ENCODE peak calls at places on chromosome 17, in five cellular contexts. X is cardiac fibroblast, W is thoracic aorta, C is heart left ventricle, R is fibroblast of mammary gland. G is an unnamed sample.
A peak's percentile ranks its signal among the peaks of the same experiment; 100 is the strongest.

GRCh38 chr17:36849871-36850348 is 87.4 kb upstream of the LHX1 start:
- DNase-seq in X (peak; percentile 72), W (no peak), C (no peak), R (peak; percentile 62), G (peak; percentile 64)

GRCh38 chr17:17033466-17033865 is 8.8 kb upstream of the MPRIP start:
- DNase-seq in X (no peak), W (no peak), C (no peak), R (no peak), G (no peak)

GRCh38 chr17:47990962-47991731 is 20.2 kb downstream of the CDK5RAP3 start:
- DNase-seq in X (no peak), W (no peak), C (no peak), R (peak; percentile 36), G (no peak)

GRCh38 chr17:64920026-64920418 is 744 bp upstream of the LRRC37A3 start:
- DNase-seq in X (peak; percentile 11), W (no peak), C (peak; percentile 39), R (peak; percentile 11), G (no peak)

GRCh38 chr17:39591958-39592954 is 15.5 kb downstream of the NEUROD2 start:
- DNase-seq in X (peak; percentile 58), W (no peak), C (no peak), R (peak; percentile 43), G (no peak)

GRCh38 chr17:19533718-19534561 is at the start of gene SLC47A1:
- DNase-seq in X (peak; percentile 40), W (no peak), C (peak; percentile 63), R (no peak), G (no peak)

GRCh38 chr17:48051706-48052486 is 3.7 kb downstream of the NFE2L1 start:
- DNase-seq in X (peak; percentile 98), W (peak; percentile 36), C (peak; percentile 85), R (peak; percentile 90), G (peak; percentile 72)

GRCh38 chr17:29982991-29983390 is 41.6 kb downstream of the EFCAB5 start:
- DNase-seq in X (no peak), W (no peak), C (no peak), R (peak; percentile 60), G (no peak)

GRCh38 chr17:740240-741055 is 8.1 kb downstream of the TLCD3A start:
- DNase-seq in X (no peak), W (no peak), C (no peak), R (no peak), G (no peak)

GRCh38 chr17:45953561-45953960 is 45.5 kb upstream of the STH start:
- DNase-seq in X (no peak), W (no peak), C (no peak), R (no peak), G (no peak)

GRCh38 chr17:55668581-55668980 is 54.1 kb downstream of the TMEM100 start:
- DNase-seq in X (no peak), W (no peak), C (no peak), R (no peak), G (no peak)

GRCh38 chr17:9409430-9409829 is 166.2 kb downstream of the STX8 start:
- DNase-seq in X (no peak), W (no peak), C (no peak), R (peak; percentile 54), G (no peak)

GRCh38 chr17:15231851-15232516 is 33.1 kb downstream of the PMP22 start:
- DNase-seq in X (no peak), W (no peak), C (no peak), R (no peak), G (no peak)

GRCh38 chr17:1744551-1745512 is 2.2 kb downstream of the SERPINF2 start:
- DNase-seq in X (no peak), W (no peak), C (no peak), R (no peak), G (no peak)

GRCh38 chr17:47808830-47809480 is 12.6 kb downstream of the OSBPL7 start:
- DNase-seq in X (no peak), W (no peak), C (no peak), R (no peak), G (no peak)

GRCh38 chr17:14813649-14814048 is 451.5 kb downstream of the PMP22 start:
- DNase-seq in X (peak; percentile 22), W (no peak), C (peak; percentile 27), R (peak; percentile 9), G (no peak)

GRCh38 chr17:231966-232807 is 50.7 kb upstream of the DOC2B start:
- DNase-seq in X (no peak), W (no peak), C (peak; percentile 10), R (no peak), G (no peak)

GRCh38 chr17:12667299-12667958 is 1.7 kb downstream of the MYOCD start:
- DNase-seq in X (peak; percentile 56), W (no peak), C (peak; percentile 34), R (peak; percentile 72), G (peak; percentile 71)

GRCh38 chr17:31811021-31811565 is 48.0 kb downstream of the COPRS start:
- DNase-seq in X (peak; percentile 60), W (no peak), C (no peak), R (peak; percentile 17), G (no peak)

GRCh38 chr17:37488009-37488604 is 1.6 kb upstream of the DUSP14 start:
- DNase-seq in X (peak; percentile 96), W (no peak), C (no peak), R (peak; percentile 98), G (peak; percentile 99)

GRCh38 chr17:42424991-42425610 is 2.0 kb upstream of the CAVIN1 start:
- DNase-seq in X (no peak), W (no peak), C (no peak), R (peak; percentile 83), G (no peak)

GRCh38 chr17:50549256-50549941 is 2.4 kb downstream of the SPATA20 start:
- DNase-seq in X (no peak), W (no peak), C (no peak), R (no peak), G (no peak)

GRCh38 chr17:9519873-9520272 is 55.7 kb downstream of the STX8 start:
- DNase-seq in X (no peak), W (no peak), C (no peak), R (no peak), G (no peak)

GRCh38 chr17:46974086-46974485 is 5.0 kb downstream of the RPRML start:
- DNase-seq in X (no peak), W (no peak), C (no peak), R (no peak), G (no peak)

GRCh38 chr17:49882434-49882833 is 34.6 kb upstream of the TAC4 start:
- DNase-seq in X (no peak), W (no peak), C (no peak), R (no peak), G (no peak)

GRCh38 chr17:18004901-18005305 is 32.2 kb downstream of the DRC3 start:
- DNase-seq in X (no peak), W (no peak), C (no peak), R (no peak), G (no peak)

GRCh38 chr17:9056566-9056965 is 35.3 kb downstream of the NTN1 start:
- DNase-seq in X (no peak), W (no peak), C (no peak), R (no peak), G (no peak)

GRCh38 chr17:44137891-44138709 is 3.6 kb upstream of the HROB start:
- DNase-seq in X (peak; percentile 99), W (peak; percentile 90), C (peak; percentile 82), R (peak; percentile 100), G (peak; percentile 99)

GRCh38 chr17:6526362-6527152 is 29.8 kb downstream of the PITPNM3 start:
- DNase-seq in X (peak; percentile 16), W (no peak), C (no peak), R (peak; percentile 24), G (no peak)

GRCh38 chr17:1627219-1627986 is 1.2 kb downstream of the SLC43A2 start:
- DNase-seq in X (no peak), W (no peak), C (peak; percentile 46), R (no peak), G (no peak)

GRCh38 chr17:65515512-65515911 is 45.9 kb downstream of the AXIN2 start:
- DNase-seq in X (no peak), W (no peak), C (no peak), R (no peak), G (no peak)

GRCh38 chr17:80926601-80927250 is 64.9 kb upstream of the CHMP6 start:
- DNase-seq in X (no peak), W (no peak), C (no peak), R (no peak), G (no peak)
- TF ChIP-seq CTCF in X (no peak), W (no peak), C (no peak), R (no peak), G (no peak)

GRCh38 chr17:76747716-76748360 is 9.9 kb downstream of the MFSD11 start:
- DNase-seq in X (no peak), W (no peak), C (no peak), R (no peak), G (no peak)
- TF ChIP-seq CTCF in X (no peak), W (no peak), C (no peak), R (no peak), G (no peak)

GRCh38 chr17:71237903-71238538 is 882.8 kb upstream of the SOX9 start:
- DNase-seq in X (peak; percentile 36), W (no peak), C (no peak), R (peak; percentile 53), G (peak; percentile 57)
- TF ChIP-seq CTCF in X (no peak), W (no peak), C (no peak), R (peak; percentile 34), G (peak; percentile 72)

GRCh38 chr17:74815671-74816370 is 39.7 kb upstream of the NAT9 start:
- DNase-seq in X (no peak), W (no peak), C (no peak), R (no peak), G (no peak)
- TF ChIP-seq CTCF in X (no peak), W (no peak), C (peak; percentile 5), R (peak; percentile 22), G (peak; percentile 58)

DNA sequence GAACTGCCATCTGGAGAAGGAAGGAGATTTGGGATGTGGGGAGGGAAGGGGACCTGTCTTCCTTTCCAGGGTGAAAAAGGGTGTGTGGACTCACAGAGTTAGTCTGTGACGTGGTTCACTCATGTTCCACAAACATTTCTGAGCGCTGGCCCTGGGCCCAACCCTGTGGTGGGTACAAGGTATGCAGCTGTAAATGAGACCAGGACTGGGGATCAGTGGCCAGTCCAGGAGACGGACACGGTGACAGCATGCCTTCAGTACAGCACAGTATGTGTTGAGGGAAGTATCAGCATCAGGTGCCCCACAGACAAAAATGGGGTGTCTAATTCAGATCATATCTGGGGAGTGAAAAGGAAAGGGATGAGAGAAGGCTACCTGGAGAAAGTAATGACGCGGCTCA is 5.5 kb upstream of the EPX start:
- DNase-seq in X (no peak), W (no peak), C (no peak), R (no peak), G (no peak)
- TF ChIP-seq CTCF in X (no peak), W (no peak), C (no peak), R (no peak), G (no peak)

DNA sequence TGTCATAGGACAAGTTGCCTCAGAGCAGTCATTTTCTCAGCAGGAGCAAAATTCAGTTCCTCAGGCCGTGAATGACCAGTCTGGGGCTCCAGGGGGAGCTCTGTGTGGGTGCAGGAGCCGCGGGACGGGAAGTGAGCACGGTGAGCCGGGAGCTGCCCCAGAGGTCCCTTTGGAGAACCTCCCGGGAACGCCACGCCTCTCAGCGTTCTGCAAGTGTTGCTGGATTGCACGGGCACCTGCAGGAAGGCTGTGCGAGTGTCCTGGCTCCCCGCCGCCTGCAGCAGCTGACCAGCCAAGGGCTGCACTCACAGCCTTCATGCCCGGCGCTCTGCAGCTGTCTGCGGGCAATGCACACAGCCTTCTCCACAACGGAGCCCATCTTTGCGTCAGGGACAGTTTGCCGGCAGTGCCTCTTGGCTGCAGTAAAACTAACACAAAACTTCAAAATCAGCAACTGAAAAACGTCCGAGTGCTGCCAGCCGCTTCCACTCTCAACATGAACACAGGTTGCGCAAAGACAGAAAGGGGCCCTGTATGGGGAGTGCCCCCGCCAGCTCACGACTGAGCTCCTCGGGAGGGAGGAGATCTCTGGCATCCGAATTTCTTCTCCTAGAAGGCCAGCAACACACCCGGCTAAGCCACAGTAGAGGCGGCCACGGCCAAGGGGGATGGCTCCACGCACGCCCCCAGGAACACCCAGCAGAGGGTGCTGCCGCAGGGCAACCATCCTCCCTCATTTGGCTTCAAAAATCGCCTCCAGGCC is 16.0 kb downstream of the NDUFAF8 start:
- DNase-seq in X (peak; percentile 85), W (no peak), C (peak; percentile 94), R (peak; percentile 68), G (peak; percentile 77)
- TF ChIP-seq CTCF in X (peak; percentile 70), W (peak; percentile 42), C (peak; percentile 42), R (peak; percentile 55), G (peak; percentile 70)